ENCODE peak calls at places on chromosomes 2 and 18, in five cellular contexts. Z is stimulated activated effector memory CD8-positive, alpha-beta T cell treated with anti-CD3 and anti-CD28 coated beads, Interleukin-12 subunit alpha, Interleukin-12 subunit beta, amount 100 ng/mL, for 72 hours; T is skeletal muscle cell; X is fibroblast of the aortic adventitia; K is cardiac muscle cell. M is an unnamed sample.

GRCh38 chr2:58448065-58448507 is 207.0 kb upstream of the FANCL start:
- DNase-seq in Z (peak), T (peak), X (peak), K (peak), M (peak)

GRCh38 chr2:233418052-233418760 is 63.9 kb downstream of the DGKD start:
- DNase-seq in Z (no peak), T (no peak), X (no peak), K (no peak), M (no peak)

GRCh38 chr2:45930396-45930792 is 278.9 kb downstream of the PRKCE start:
- DNase-seq in Z (no peak), T (peak), X (peak), K (no peak), M (peak)

GRCh38 chr2:178227187-178227586 is 32.9 kb downstream of the OSBPL6 start:
- DNase-seq in Z (no peak), T (peak), X (peak), K (no peak), M (no peak)

GRCh38 chr2:17056236-17056635 is 390.6 kb upstream of the CYRIA start:
- DNase-seq in Z (no peak), T (no peak), X (no peak), K (peak), M (no peak)

GRCh38 chr2:164984428-164984827 is 29.1 kb upstream of the SLC38A11 start:
- DNase-seq in Z (no peak), T (no peak), X (peak), K (no peak), M (no peak)

GRCh38 chr2:186059096-186059495 is 320.5 kb downstream of the FSIP2 start:
- DNase-seq in Z (no peak), T (no peak), X (peak), K (peak), M (peak)

GRCh38 chr2:42205337-42205736 is 36.2 kb downstream of the EML4 start:
- DNase-seq in Z (no peak), T (no peak), X (no peak), K (no peak), M (no peak)

GRCh38 chr18:42798606-42799005 is 316.9 kb downstream of the RIT2 start:
- DNase-seq in Z (no peak), T (no peak), X (no peak), K (no peak), M (peak)

GRCh38 chr18:79951545-79952456 is at the start of gene SLC66A2:
- DNase-seq in Z (peak), T (peak), X (peak), K (peak), M (peak)

GRCh38 chr2:62873603-62874002 is 168.1 kb downstream of the EHBP1 start:
- DNase-seq in Z (no peak), T (no peak), X (no peak), K (no peak), M (no peak)

GRCh38 chr18:26863122-26863879 is 2.2 kb downstream of the AQP4 start:
- DNase-seq in Z (no peak), T (no peak), X (no peak), K (peak), M (peak)

GRCh38 chr2:44937688-44938240 is 3.7 kb upstream of the SIX3 start:
- DNase-seq in Z (no peak), T (no peak), X (no peak), K (no peak), M (peak)

GRCh38 chr2:202278944-202279343 is 13.4 kb downstream of the NOP58 start:
- DNase-seq in Z (no peak), T (no peak), X (peak), K (peak), M (peak)

GRCh38 chr2:43139996-43140621 is 86.3 kb downstream of the ZFP36L2 start:
- DNase-seq in Z (no peak), T (no peak), X (no peak), K (no peak), M (no peak)

GRCh38 chr2:210429403-210430137 is 47.0 kb downstream of the LANCL1 start:
- DNase-seq in Z (no peak), T (no peak), X (no peak), K (no peak), M (no peak)

GRCh38 chr2:18650221-18650620 is 60.9 kb upstream of the NT5C1B start:
- DNase-seq in Z (no peak), T (no peak), X (no peak), K (no peak), M (no peak)

GRCh38 chr2:192004188-192004963 is 157.5 kb upstream of the CAVIN2 start:
- DNase-seq in Z (no peak), T (no peak), X (no peak), K (no peak), M (no peak)

GRCh38 chr18:13614318-13614643 is 112.1 kb downstream of the FAM210A start:
- DNase-seq in Z (no peak), T (no peak), X (no peak), K (no peak), M (no peak)

GRCh38 chr2:85420743-85421705 is 2.5 kb downstream of the SH2D6 start:
- DNase-seq in Z (peak), T (no peak), X (peak), K (peak), M (peak)

GRCh38 chr2:45962522-45962921 is 311.0 kb downstream of the PRKCE start:
- DNase-seq in Z (no peak), T (peak), X (peak), K (no peak), M (peak)

GRCh38 chr18:64219511-64219910 is 70.6 kb upstream of the LINC00305 start:
- DNase-seq in Z (no peak), T (no peak), X (no peak), K (peak), M (peak)

GRCh38 chr2:38720613-38721241 is 30.4 kb downstream of the SRSF7 start:
- DNase-seq in Z (no peak), T (peak), X (peak), K (no peak), M (no peak)

GRCh38 chr2:100066856-100067255 is 75.5 kb downstream of the AFF3 start:
- DNase-seq in Z (no peak), T (no peak), X (no peak), K (no peak), M (no peak)

GRCh38 chr2:105744909-105745853 is at the start of gene NCK2:
- DNase-seq in Z (no peak), T (no peak), X (peak), K (peak), M (no peak)

GRCh38 chr2:55009277-55010055 is 40.8 kb downstream of the RTN4 start:
- DNase-seq in Z (no peak), T (no peak), X (peak), K (no peak), M (no peak)

GRCh38 chr18:26656944-26657536 is 108.7 kb upstream of the KCTD1 start:
- DNase-seq in Z (no peak), T (peak), X (peak), K (peak), M (peak)

GRCh38 chr2:241029599-241030332 is 31.3 kb downstream of the SNED1 start:
- DNase-seq in Z (no peak), T (no peak), X (no peak), K (no peak), M (no peak)

GRCh38 chr18:47250415-47251046 is 929 bp downstream of the SKOR2 start:
- DNase-seq in Z (no peak), T (no peak), X (no peak), K (no peak), M (no peak)

GRCh38 chr18:58866261-58867232 is 1.9 kb downstream of the ZNF532 start:
- DNase-seq in Z (no peak), T (no peak), X (no peak), K (no peak), M (no peak)